ENCODE peak calls at places on chromosome 13, in five cellular contexts. One of them, this sample, is unnamed.

GRCh38 chr13:41199526-41199925 is 5.2 kb upstream of the KBTBD7 start:
- DNase-seq in endothelial cell of umbilical vein: no peak
- DNase-seq in SK-N-SH: no peak
- DNase-seq in GM12878: peak
- DNase-seq in HepG2: no peak
- DNase-seq in this sample: no peak

GRCh38 chr13:112012004-112012704 is 54.8 kb upstream of the SOX1 start:
- DNase-seq in endothelial cell of umbilical vein: no peak
- DNase-seq in SK-N-SH: no peak
- DNase-seq in GM12878: no peak
- DNase-seq in HepG2: no peak
- DNase-seq in this sample: no peak

GRCh38 chr13:33918199-33918932 is 100.4 kb downstream of the RFC3 start:
- DNase-seq in endothelial cell of umbilical vein: peak
- DNase-seq in SK-N-SH: no peak
- DNase-seq in GM12878: no peak
- DNase-seq in HepG2: no peak
- DNase-seq in this sample: no peak

GRCh38 chr13:30863231-30863630 is 42.8 kb upstream of the MEDAG start:
- DNase-seq in endothelial cell of umbilical vein: no peak
- DNase-seq in SK-N-SH: no peak
- DNase-seq in GM12878: no peak
- DNase-seq in HepG2: no peak
- DNase-seq in this sample: no peak

GRCh38 chr13:90974249-90974954 is 373.1 kb upstream of the MIR17HG start:
- DNase-seq in endothelial cell of umbilical vein: no peak
- DNase-seq in SK-N-SH: no peak
- DNase-seq in GM12878: no peak
- DNase-seq in HepG2: no peak
- DNase-seq in this sample: no peak

GRCh38 chr13:82412749-82413148 is 1469.5 kb downstream of the SLITRK1 start:
- DNase-seq in endothelial cell of umbilical vein: no peak
- DNase-seq in SK-N-SH: no peak
- DNase-seq in GM12878: no peak
- DNase-seq in HepG2: no peak
- DNase-seq in this sample: no peak

GRCh38 chr13:101795460-101795859 is 343.0 kb downstream of the ITGBL1 start:
- DNase-seq in endothelial cell of umbilical vein: no peak
- DNase-seq in SK-N-SH: no peak
- DNase-seq in GM12878: no peak
- DNase-seq in HepG2: no peak
- DNase-seq in this sample: no peak

GRCh38 chr13:94784066-94784465 is 71.7 kb upstream of the SOX21 start:
- DNase-seq in endothelial cell of umbilical vein: no peak
- DNase-seq in SK-N-SH: no peak
- DNase-seq in GM12878: no peak
- DNase-seq in HepG2: no peak
- DNase-seq in this sample: no peak

GRCh38 chr13:97000295-97000925 is 6.1 kb upstream of the OXGR1 start:
- DNase-seq in endothelial cell of umbilical vein: no peak
- DNase-seq in SK-N-SH: no peak
- DNase-seq in GM12878: no peak
- DNase-seq in HepG2: no peak
- DNase-seq in this sample: no peak

GRCh38 chr13:50829896-50830295 is 13.6 kb downstream of the DLEU7 start:
- DNase-seq in endothelial cell of umbilical vein: no peak
- DNase-seq in SK-N-SH: no peak
- DNase-seq in GM12878: no peak
- DNase-seq in HepG2: no peak
- DNase-seq in this sample: no peak

GRCh38 chr13:110520431-110521295 is 40.9 kb downstream of the RAB20 start:
- DNase-seq in endothelial cell of umbilical vein: no peak
- DNase-seq in SK-N-SH: no peak
- DNase-seq in GM12878: no peak
- DNase-seq in HepG2: no peak
- DNase-seq in this sample: no peak
- TF ChIP-seq POLR2AphosphoS5 in endothelial cell of umbilical vein: no peak
- TF ChIP-seq POLR2AphosphoS5 in SK-N-SH: no peak
- TF ChIP-seq POLR2AphosphoS5 in GM12878: no peak
- TF ChIP-seq POLR2AphosphoS5 in HepG2: no peak
- TF ChIP-seq POLR2AphosphoS5 in this sample: no peak

GRCh38 chr13:48749699-48750473 is 96.2 kb downstream of the CYSLTR2 start:
- DNase-seq in endothelial cell of umbilical vein: peak
- DNase-seq in SK-N-SH: peak
- DNase-seq in GM12878: peak
- DNase-seq in HepG2: peak
- DNase-seq in this sample: no peak
- H3K9ac ChIP-seq in endothelial cell of umbilical vein: peak
- H3K9ac ChIP-seq in SK-N-SH: peak
- H3K9ac ChIP-seq in GM12878: peak
- H3K9ac ChIP-seq in HepG2: no peak
- H3K9ac ChIP-seq in this sample: no peak

DNA sequence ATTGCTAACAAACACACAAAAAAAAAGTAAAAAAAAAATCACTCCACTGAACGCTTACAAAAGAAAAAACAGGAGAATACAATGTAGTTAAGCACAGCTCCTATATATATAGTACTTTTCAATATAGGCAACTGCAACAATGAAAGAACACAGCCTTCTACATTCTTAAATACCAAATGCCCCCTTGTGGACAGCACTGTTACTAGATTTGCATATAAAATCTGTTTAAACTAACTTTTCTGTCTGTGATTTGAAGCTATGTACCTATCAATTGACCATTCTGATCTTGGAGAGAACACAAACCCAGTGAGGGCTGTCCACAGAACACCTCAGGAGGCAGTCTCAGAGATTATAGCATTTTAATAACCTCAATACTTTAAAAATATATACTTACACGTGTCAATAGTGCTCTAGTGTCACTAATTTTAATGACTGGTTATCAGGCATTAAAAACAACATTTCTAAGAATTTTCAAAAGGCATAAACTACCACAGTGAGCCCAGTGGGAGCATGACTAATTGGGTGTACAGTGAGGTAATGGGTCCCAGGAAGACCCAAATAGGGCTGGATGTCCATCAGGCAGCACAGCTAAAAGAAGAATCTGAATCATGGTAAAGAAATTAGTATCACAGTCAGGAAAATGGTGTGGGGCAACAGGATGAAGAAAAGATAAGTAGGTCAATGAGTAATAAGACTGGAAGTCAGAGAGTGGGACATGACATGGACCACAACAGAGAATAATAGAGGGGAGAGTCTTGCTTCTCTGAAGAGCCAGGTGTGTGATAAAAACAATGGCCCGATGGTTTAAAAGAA is 22.2 kb downstream of the CCDC169 start:
- DNase-seq in endothelial cell of umbilical vein: peak
- DNase-seq in SK-N-SH: peak
- DNase-seq in GM12878: no peak
- DNase-seq in HepG2: peak
- DNase-seq in this sample: no peak
- TF ChIP-seq POLR2AphosphoS5 in endothelial cell of umbilical vein: no peak
- TF ChIP-seq POLR2AphosphoS5 in SK-N-SH: no peak
- TF ChIP-seq POLR2AphosphoS5 in GM12878: no peak
- TF ChIP-seq POLR2AphosphoS5 in HepG2: no peak
- TF ChIP-seq POLR2AphosphoS5 in this sample: no peak

GRCh38 chr13:37198629-37199028 is 93.2 kb upstream of the CSNK1A1L start:
- DNase-seq in endothelial cell of umbilical vein: no peak
- DNase-seq in SK-N-SH: no peak
- DNase-seq in GM12878: no peak
- DNase-seq in HepG2: no peak
- DNase-seq in this sample: no peak
- H3K9ac ChIP-seq in endothelial cell of umbilical vein: no peak
- H3K9ac ChIP-seq in SK-N-SH: no peak
- H3K9ac ChIP-seq in GM12878: no peak
- H3K9ac ChIP-seq in HepG2: no peak
- H3K9ac ChIP-seq in this sample: no peak

DNA sequence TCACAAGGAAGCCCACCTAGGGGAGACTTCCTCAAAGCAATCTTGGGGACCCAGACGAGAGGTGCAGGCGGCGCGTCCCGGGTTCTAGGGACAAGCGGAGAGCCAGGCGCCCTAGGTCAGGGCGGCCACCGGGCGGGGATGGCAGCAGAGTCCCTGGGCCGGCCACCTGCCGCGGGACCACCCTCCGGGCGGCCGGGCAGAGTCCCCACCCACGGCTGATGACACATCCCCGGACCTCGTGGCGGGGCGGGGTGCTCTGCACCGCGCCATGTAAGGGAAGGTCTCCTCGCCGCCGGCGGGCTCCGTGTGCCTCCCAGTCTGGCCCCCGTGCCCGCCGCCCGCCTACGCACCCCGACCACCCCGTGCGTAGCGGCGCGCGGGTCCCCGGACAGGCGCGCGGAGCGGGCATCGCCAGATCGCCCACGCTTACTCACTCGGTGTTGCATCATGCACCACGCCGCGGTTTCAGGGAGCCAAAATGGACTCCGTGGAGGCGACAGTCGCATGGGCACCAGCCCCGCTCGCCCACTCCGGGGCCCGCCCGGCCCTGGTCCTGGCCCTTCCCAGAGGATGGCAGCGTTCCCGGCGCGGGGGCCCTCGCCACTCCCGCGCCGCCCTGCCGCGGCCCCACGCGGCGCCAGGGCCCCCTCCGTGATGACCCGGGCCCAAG is 643 bp downstream of the SLC7A1 start:
- DNase-seq in endothelial cell of umbilical vein: peak
- DNase-seq in SK-N-SH: peak
- DNase-seq in GM12878: no peak
- DNase-seq in HepG2: no peak
- DNase-seq in this sample: no peak
- TF ChIP-seq POLR2AphosphoS5 in endothelial cell of umbilical vein: peak
- TF ChIP-seq POLR2AphosphoS5 in SK-N-SH: no peak
- TF ChIP-seq POLR2AphosphoS5 in GM12878: peak
- TF ChIP-seq POLR2AphosphoS5 in HepG2: no peak
- TF ChIP-seq POLR2AphosphoS5 in this sample: no peak